ENCODE peak calls at places on chromosomes 1 and 21, in eight cellular contexts. One of them, this sample, is unnamed. For H3K9me3 and H3K36me3, the result is how much of the 10 kb centered on the place peaks cover.

GRCh38 chr1:174266991-174267612 is 107.8 kb downstream of the RABGAP1L start:
- DNase-seq in CD8-positive, alpha-beta T cell: no peak
- DNase-seq in thoracic aorta: no peak
- DNase-seq in right lobe of liver: no peak
- DNase-seq in CD4-positive, alpha-beta memory T cell: no peak
- DNase-seq in endodermal cell: no peak
- DNase-seq in endothelial cell of umbilical vein: no peak
- DNase-seq in heart left ventricle: no peak
- DNase-seq in this sample: no peak

GRCh38 chr1:232250838-232251237 is 379.1 kb downstream of the SIPA1L2 start:
- DNase-seq in CD8-positive, alpha-beta T cell: no peak
- DNase-seq in thoracic aorta: no peak
- DNase-seq in right lobe of liver: no peak
- DNase-seq in CD4-positive, alpha-beta memory T cell: no peak
- DNase-seq in endodermal cell: peak
- DNase-seq in endothelial cell of umbilical vein: no peak
- DNase-seq in heart left ventricle: no peak
- DNase-seq in this sample: peak

GRCh38 chr1:109399326-109399957 is 1.7 kb upstream of the SORT1 start:
- DNase-seq in CD8-positive, alpha-beta T cell: no peak
- DNase-seq in thoracic aorta: no peak
- DNase-seq in right lobe of liver: no peak
- DNase-seq in CD4-positive, alpha-beta memory T cell: peak
- DNase-seq in endodermal cell: no peak
- DNase-seq in endothelial cell of umbilical vein: peak
- DNase-seq in heart left ventricle: no peak
- DNase-seq in this sample: peak

GRCh38 chr1:117118101-117118500 is 3.4 kb downstream of the TRIM45 start:
- DNase-seq in CD8-positive, alpha-beta T cell: no peak
- DNase-seq in thoracic aorta: no peak
- DNase-seq in right lobe of liver: no peak
- DNase-seq in CD4-positive, alpha-beta memory T cell: no peak
- DNase-seq in endodermal cell: no peak
- DNase-seq in endothelial cell of umbilical vein: no peak
- DNase-seq in heart left ventricle: no peak
- DNase-seq in this sample: no peak

GRCh38 chr21:15104470-15104869 is 39.7 kb upstream of the NRIP1 start:
- DNase-seq in CD8-positive, alpha-beta T cell: no peak
- DNase-seq in thoracic aorta: no peak
- DNase-seq in right lobe of liver: no peak
- DNase-seq in CD4-positive, alpha-beta memory T cell: no peak
- DNase-seq in endodermal cell: no peak
- DNase-seq in endothelial cell of umbilical vein: no peak
- DNase-seq in heart left ventricle: no peak
- DNase-seq in this sample: no peak

GRCh38 chr1:83520797-83521196 is 478.1 kb downstream of the TTLL7 start:
- DNase-seq in CD8-positive, alpha-beta T cell: no peak
- DNase-seq in thoracic aorta: no peak
- DNase-seq in right lobe of liver: no peak
- DNase-seq in CD4-positive, alpha-beta memory T cell: no peak
- DNase-seq in endodermal cell: no peak
- DNase-seq in endothelial cell of umbilical vein: no peak
- DNase-seq in heart left ventricle: no peak
- DNase-seq in this sample: no peak

GRCh38 chr1:162699366-162699765 is 67.1 kb downstream of the DDR2 start:
- DNase-seq in CD8-positive, alpha-beta T cell: no peak
- DNase-seq in thoracic aorta: no peak
- DNase-seq in right lobe of liver: no peak
- DNase-seq in CD4-positive, alpha-beta memory T cell: no peak
- DNase-seq in endodermal cell: no peak
- DNase-seq in endothelial cell of umbilical vein: no peak
- DNase-seq in heart left ventricle: no peak
- DNase-seq in this sample: no peak

GRCh38 chr1:88774151-88774556 is 90.1 kb downstream of the PKN2 start:
- DNase-seq in CD8-positive, alpha-beta T cell: no peak
- DNase-seq in thoracic aorta: no peak
- DNase-seq in right lobe of liver: no peak
- DNase-seq in CD4-positive, alpha-beta memory T cell: no peak
- DNase-seq in endodermal cell: peak
- DNase-seq in endothelial cell of umbilical vein: no peak
- DNase-seq in heart left ventricle: no peak
- DNase-seq in this sample: no peak

GRCh38 chr1:52631759-52632331 is 1.1 kb upstream of the SHISAL2A start:
- DNase-seq in CD8-positive, alpha-beta T cell: no peak
- DNase-seq in thoracic aorta: no peak
- DNase-seq in right lobe of liver: no peak
- DNase-seq in CD4-positive, alpha-beta memory T cell: no peak
- DNase-seq in endodermal cell: peak
- DNase-seq in endothelial cell of umbilical vein: no peak
- DNase-seq in heart left ventricle: no peak
- DNase-seq in this sample: no peak

GRCh38 chr1:28091043-28091781 is 2.8 kb upstream of the EYA3 start:
- DNase-seq in CD8-positive, alpha-beta T cell: peak
- DNase-seq in thoracic aorta: no peak
- DNase-seq in right lobe of liver: peak
- DNase-seq in CD4-positive, alpha-beta memory T cell: peak
- DNase-seq in endodermal cell: peak
- DNase-seq in endothelial cell of umbilical vein: peak
- DNase-seq in heart left ventricle: peak
- DNase-seq in this sample: peak

GRCh38 chr21:35375115-35375514 is 326.0 kb upstream of the RUNX1 start:
- DNase-seq in CD8-positive, alpha-beta T cell: no peak
- DNase-seq in thoracic aorta: no peak
- DNase-seq in right lobe of liver: no peak
- DNase-seq in CD4-positive, alpha-beta memory T cell: no peak
- DNase-seq in endodermal cell: no peak
- DNase-seq in endothelial cell of umbilical vein: peak
- DNase-seq in heart left ventricle: no peak
- DNase-seq in this sample: no peak

GRCh38 chr1:12056331-12056841 is 6.7 kb upstream of the TNFRSF8 start:
- DNase-seq in CD8-positive, alpha-beta T cell: no peak
- DNase-seq in thoracic aorta: no peak
- DNase-seq in right lobe of liver: no peak
- DNase-seq in CD4-positive, alpha-beta memory T cell: no peak
- DNase-seq in endodermal cell: no peak
- DNase-seq in endothelial cell of umbilical vein: no peak
- DNase-seq in heart left ventricle: no peak
- DNase-seq in this sample: no peak

GRCh38 chr21:44304846-44305245 is 5.0 kb downstream of the PFKL start:
- DNase-seq in CD8-positive, alpha-beta T cell: no peak
- DNase-seq in thoracic aorta: no peak
- DNase-seq in right lobe of liver: no peak
- DNase-seq in CD4-positive, alpha-beta memory T cell: peak
- DNase-seq in endodermal cell: peak
- DNase-seq in endothelial cell of umbilical vein: peak
- DNase-seq in heart left ventricle: no peak
- DNase-seq in this sample: peak

DNA sequence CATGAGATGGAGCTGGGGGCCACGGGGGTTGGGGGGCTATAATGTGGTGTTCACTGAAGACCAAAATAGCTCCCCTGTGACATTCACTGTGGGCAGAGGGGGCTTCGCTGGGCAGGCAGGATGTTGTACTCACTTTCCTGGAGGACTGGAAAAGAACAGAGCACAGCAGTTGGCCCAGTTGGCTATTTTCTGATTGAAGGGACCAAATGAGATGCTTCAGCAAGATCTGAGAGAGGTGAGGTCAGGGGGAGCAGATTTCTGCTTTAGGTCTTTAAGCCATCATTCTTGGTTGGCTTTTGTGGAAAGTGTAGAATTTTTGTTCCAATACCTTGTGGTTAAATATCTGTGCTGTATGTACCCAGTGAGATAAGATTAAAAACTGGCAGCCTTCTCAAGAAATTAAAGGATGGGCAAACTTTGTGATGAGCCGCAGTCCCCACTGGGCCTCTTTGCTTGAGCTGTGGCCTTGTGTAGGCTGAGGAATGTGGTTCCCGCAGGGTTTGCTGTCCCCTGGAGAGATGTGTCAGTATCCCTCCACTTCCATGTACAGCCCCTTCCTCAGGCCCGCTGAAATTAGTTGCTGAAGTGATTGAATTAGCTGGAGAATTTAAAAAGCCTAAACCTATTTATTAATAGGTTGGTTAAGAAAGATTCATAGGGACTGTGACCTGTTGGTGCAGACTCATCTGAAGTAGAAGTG is 80.7 kb downstream of the ATP5PO start:
- DNase-seq in CD8-positive, alpha-beta T cell: no peak
- DNase-seq in thoracic aorta: no peak
- DNase-seq in right lobe of liver: no peak
- DNase-seq in CD4-positive, alpha-beta memory T cell: no peak
- DNase-seq in endodermal cell: no peak
- DNase-seq in endothelial cell of umbilical vein: no peak
- DNase-seq in heart left ventricle: no peak
- DNase-seq in this sample: peak
- H3K9me3 ChIP-seq in CD8-positive, alpha-beta T cell: under half
- H3K9me3 ChIP-seq in thoracic aorta: under half
- H3K9me3 ChIP-seq in right lobe of liver: under half
- H3K9me3 ChIP-seq in CD4-positive, alpha-beta memory T cell: under half
- H3K9me3 ChIP-seq in endodermal cell: under half
- H3K9me3 ChIP-seq in endothelial cell of umbilical vein: under half
- H3K9me3 ChIP-seq in heart left ventricle: under half
- H3K9me3 ChIP-seq in this sample: under half

GRCh38 chr1:246162560-246162959 is 344.5 kb downstream of the SMYD3 start:
- DNase-seq in CD8-positive, alpha-beta T cell: no peak
- DNase-seq in thoracic aorta: no peak
- DNase-seq in right lobe of liver: no peak
- DNase-seq in CD4-positive, alpha-beta memory T cell: no peak
- DNase-seq in endodermal cell: no peak
- DNase-seq in endothelial cell of umbilical vein: no peak
- DNase-seq in heart left ventricle: no peak
- DNase-seq in this sample: no peak

GRCh38 chr1:246166841-246167240 is 340.2 kb downstream of the SMYD3 start:
- DNase-seq in CD8-positive, alpha-beta T cell: no peak
- DNase-seq in thoracic aorta: no peak
- DNase-seq in right lobe of liver: no peak
- DNase-seq in CD4-positive, alpha-beta memory T cell: no peak
- DNase-seq in endodermal cell: no peak
- DNase-seq in endothelial cell of umbilical vein: no peak
- DNase-seq in heart left ventricle: no peak
- DNase-seq in this sample: no peak

GRCh38 chr1:246165826-246166709 is 341.0 kb downstream of the SMYD3 start:
- DNase-seq in CD8-positive, alpha-beta T cell: no peak
- DNase-seq in thoracic aorta: no peak
- DNase-seq in right lobe of liver: no peak
- DNase-seq in CD4-positive, alpha-beta memory T cell: no peak
- DNase-seq in endodermal cell: no peak
- DNase-seq in endothelial cell of umbilical vein: no peak
- DNase-seq in heart left ventricle: no peak
- DNase-seq in this sample: no peak

GRCh38 chr1:246161626-246162025 is 345.5 kb downstream of the SMYD3 start:
- DNase-seq in CD8-positive, alpha-beta T cell: no peak
- DNase-seq in thoracic aorta: no peak
- DNase-seq in right lobe of liver: no peak
- DNase-seq in CD4-positive, alpha-beta memory T cell: no peak
- DNase-seq in endodermal cell: no peak
- DNase-seq in endothelial cell of umbilical vein: peak
- DNase-seq in heart left ventricle: no peak
- DNase-seq in this sample: no peak

DNA sequence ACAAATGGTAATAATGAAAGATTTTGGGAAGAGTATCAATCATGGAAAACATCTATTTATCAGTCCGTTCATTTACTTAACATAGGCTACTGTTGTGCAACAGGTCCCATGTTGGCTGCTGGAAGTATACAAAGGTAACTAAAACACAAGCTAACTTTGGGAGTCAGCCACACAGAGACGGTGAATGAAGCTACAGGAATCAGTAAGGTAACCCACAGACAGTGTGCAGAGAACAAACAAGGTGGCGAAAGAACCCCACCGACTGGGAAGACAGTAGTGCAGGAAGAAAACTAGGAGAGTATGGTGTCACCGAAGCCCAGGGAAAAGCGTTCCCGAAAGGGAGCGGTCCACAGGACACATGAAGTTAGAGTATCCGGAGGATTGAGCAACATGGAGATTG is 342.3 kb downstream of the SMYD3 start:
- DNase-seq in CD8-positive, alpha-beta T cell: no peak
- DNase-seq in thoracic aorta: no peak
- DNase-seq in right lobe of liver: no peak
- DNase-seq in CD4-positive, alpha-beta memory T cell: no peak
- DNase-seq in endodermal cell: no peak
- DNase-seq in endothelial cell of umbilical vein: no peak
- DNase-seq in heart left ventricle: no peak
- DNase-seq in this sample: no peak
- H3K4me3 ChIP-seq in CD8-positive, alpha-beta T cell: no peak
- H3K4me3 ChIP-seq in thoracic aorta: no peak
- H3K4me3 ChIP-seq in right lobe of liver: no peak
- H3K4me3 ChIP-seq in CD4-positive, alpha-beta memory T cell: no peak
- H3K4me3 ChIP-seq in endodermal cell: no peak
- H3K4me3 ChIP-seq in endothelial cell of umbilical vein: no peak
- H3K4me3 ChIP-seq in heart left ventricle: no peak
- H3K4me3 ChIP-seq in this sample: no peak

GRCh38 chr1:151537112-151537511 is 3.0 kb upstream of the TUFT1 start:
- DNase-seq in CD8-positive, alpha-beta T cell: no peak
- DNase-seq in thoracic aorta: no peak
- DNase-seq in right lobe of liver: no peak
- DNase-seq in CD4-positive, alpha-beta memory T cell: no peak
- DNase-seq in endodermal cell: no peak
- DNase-seq in endothelial cell of umbilical vein: no peak
- DNase-seq in heart left ventricle: no peak
- DNase-seq in this sample: no peak
- H3K36me3 ChIP-seq in CD8-positive, alpha-beta T cell: under half
- H3K36me3 ChIP-seq in thoracic aorta: under half
- H3K36me3 ChIP-seq in right lobe of liver: under half
- H3K36me3 ChIP-seq in CD4-positive, alpha-beta memory T cell: under half
- H3K36me3 ChIP-seq in endodermal cell: half or more
- H3K36me3 ChIP-seq in endothelial cell of umbilical vein: under half
- H3K36me3 ChIP-seq in heart left ventricle: under half
- H3K36me3 ChIP-seq in this sample: under half

GRCh38 chr1:2826736-2827292 is 25.3 kb upstream of the TTC34 start:
- DNase-seq in CD8-positive, alpha-beta T cell: no peak
- DNase-seq in thoracic aorta: no peak
- DNase-seq in right lobe of liver: peak
- DNase-seq in CD4-positive, alpha-beta memory T cell: no peak
- DNase-seq in endodermal cell: no peak
- DNase-seq in endothelial cell of umbilical vein: no peak
- DNase-seq in heart left ventricle: peak
- DNase-seq in this sample: no peak
- H3K9me3 ChIP-seq in CD8-positive, alpha-beta T cell: under half
- H3K9me3 ChIP-seq in thoracic aorta: under half
- H3K9me3 ChIP-seq in right lobe of liver: under half
- H3K9me3 ChIP-seq in CD4-positive, alpha-beta memory T cell: under half
- H3K9me3 ChIP-seq in endodermal cell: under half
- H3K9me3 ChIP-seq in endothelial cell of umbilical vein: under half
- H3K9me3 ChIP-seq in heart left ventricle: under half
- H3K9me3 ChIP-seq in this sample: under half